ENCODE peak calls at places on chromosomes 4 and X, in four cellular contexts. H is endothelial cell, G is ELR, F is neural crest cell. X is an unnamed sample.
A peak's percentile ranks its signal among the peaks of the same experiment; 100 is the strongest.

GRCh38 chr4:128718793-128719192 is 90.7 kb upstream of the JADE1 start:
- DNase-seq in G (peak; percentile 24), H (no peak), F (no peak), X (no peak)

GRCh38 chr4:174865418-174865985 is 36.5 kb upstream of the GLRA3 start:
- DNase-seq in F (no peak), G (peak; percentile 8), H (no peak), X (no peak)

GRCh38 chr4:7822858-7823257 is 116.8 kb downstream of the AFAP1 start:
- DNase-seq in G (no peak), F (no peak), H (no peak), X (no peak)

GRCh38 chrX:40818236-40818635 is 82.9 kb upstream of the MED14 start:
- DNase-seq in H (no peak), F (no peak), G (no peak), X (no peak)

GRCh38 chr4:107734120-107734519 is 14.1 kb upstream of the PAPSS1 start:
- DNase-seq in G (peak; percentile 24), H (peak; percentile 39), F (no peak), X (no peak)

GRCh38 chr4:42865572-42866189 is 26.8 kb upstream of the GRXCR1 start:
- DNase-seq in F (peak; percentile 61), H (peak; percentile 63), G (peak; percentile 42), X (peak; percentile 39)

GRCh38 chrX:3549442-3549875 is 164.0 kb downstream of the PRKX start:
- DNase-seq in F (peak; percentile 15), G (peak; percentile 45), H (no peak), X (peak; percentile 51)

GRCh38 chr4:15333692-15334633 is 93.9 kb upstream of the C1QTNF7 start:
- DNase-seq in F (no peak), G (no peak), H (no peak), X (peak; percentile 60)

GRCh38 chr4:182888894-182889293 is 28.3 kb downstream of the DCTD start:
- DNase-seq in F (no peak), G (no peak), H (no peak), X (no peak)

GRCh38 chr4:14812101-14812500 is 190.2 kb upstream of the CPEB2 start:
- DNase-seq in H (no peak), G (no peak), F (no peak), X (no peak)

GRCh38 chrX:31838617-31839016 is 766.8 kb upstream of the FTHL17 start:
- DNase-seq in H (no peak), G (no peak), F (no peak), X (no peak)

GRCh38 chr4:107740381-107740780 is 20.3 kb upstream of the PAPSS1 start:
- DNase-seq in H (no peak), F (no peak), G (peak; percentile 49), X (no peak)

GRCh38 chr4:119490335-119490734 is 138.3 kb downstream of the PDE5A start:
- DNase-seq in H (peak; percentile 20), G (peak; percentile 38), F (no peak), X (peak; percentile 0)

GRCh38 chr4:113781439-113782040 is 20.0 kb upstream of the CAMK2D start:
- DNase-seq in G (peak; percentile 62), F (no peak), H (no peak), X (no peak)

GRCh38 chrX:41799661-41800060 is 75.7 kb downstream of the GPR82 start:
- DNase-seq in H (no peak), F (no peak), G (no peak), X (no peak)

GRCh38 chr4:23882976-23883531 is 6.8 kb downstream of the PPARGC1A start:
- DNase-seq in H (no peak), F (no peak), G (no peak), X (no peak)

GRCh38 chr4:138392751-138393308 is 150.7 kb upstream of the SLC7A11 start:
- DNase-seq in G (no peak), H (no peak), F (no peak), X (no peak)

GRCh38 chrX:123219916-123220315 is 35.8 kb downstream of the GRIA3 start:
- DNase-seq in F (no peak), H (no peak), G (no peak), X (no peak)

GRCh38 chrX:39693298-39693697 is 404.5 kb downstream of the BCOR start:
- DNase-seq in G (no peak), F (no peak), H (no peak), X (no peak)

GRCh38 chr4:89660851-89661250 is 176.1 kb downstream of the SNCA start:
- DNase-seq in G (no peak), H (no peak), F (no peak), X (no peak)

GRCh38 chr4:30714408-30715031 is 5.6 kb upstream of the PCDH7 start:
- DNase-seq in F (peak; percentile 53), G (peak; percentile 72), H (peak; percentile 73), X (no peak)

X was measured in Daoy.